ENCODE peak calls at places on chromosomes 13 and 19, in six cellular contexts. N is progenitor cell of endocrine pancreas, B is fibroblast of mammary gland, K is tibial nerve, H is Panc1, T is Caco-2. L is an unnamed sample.
A peak's percentile ranks its signal among the peaks of the same experiment; 100 is the strongest.

GRCh38 chr19:33252971-33253370 is 27.3 kb upstream of the SLC7A10 start:
- DNase-seq in K (no peak), T (no peak), B (no peak), N (no peak), H (no peak), L (no peak)

GRCh38 chr13:80040219-80040976 is 300.5 kb downstream of the SPRY2 start:
- DNase-seq in H (peak; percentile 87), T (peak; percentile 6), K (no peak), B (peak; percentile 100), N (no peak), L (no peak)

GRCh38 chr19:14433454-14434156 is 499 bp downstream of the PKN1 start:
- DNase-seq in T (no peak), H (no peak), B (no peak), K (no peak), N (no peak), L (no peak)

GRCh38 chr13:39952244-39953233 is 297.1 kb downstream of the COG6 start:
- DNase-seq in K (no peak), N (no peak), T (no peak), H (no peak), B (peak; percentile 63), L (no peak)

GRCh38 chr19:1746401-1747284 is 6.7 kb upstream of the ONECUT3 start:
- DNase-seq in B (peak; percentile 15), N (no peak), T (peak; percentile 47), H (no peak), K (no peak), L (no peak)

GRCh38 chr13:67410645-67411044 is 180.5 kb upstream of the PCDH9 start:
- DNase-seq in T (no peak), K (no peak), B (no peak), N (no peak), H (no peak), L (no peak)

GRCh38 chr19:6204212-6204611 is 68.7 kb downstream of the ACSBG2 start:
- DNase-seq in H (no peak), B (peak; percentile 39), T (no peak), K (no peak), N (no peak), L (peak; percentile 2)

GRCh38 chr13:47426126-47426849 is 529.4 kb upstream of the HTR2A start:
- DNase-seq in T (no peak), B (peak; percentile 98), K (no peak), H (peak; percentile 8), N (no peak), L (no peak)

GRCh38 chr13:113623491-113624234 is 34.3 kb downstream of the ATP4B start:
- DNase-seq in T (no peak), K (no peak), N (no peak), B (no peak), H (no peak), L (peak; percentile 83)

GRCh38 chr13:76609643-76610042 is 276.6 kb downstream of the KCTD12 start:
- DNase-seq in B (peak; percentile 20), H (no peak), T (no peak), N (no peak), K (no peak), L (no peak)

GRCh38 chr13:20230913-20231838 is 943 bp downstream of the GJB6 start:
- DNase-seq in N (no peak), B (no peak), T (no peak), H (no peak), K (no peak), L (no peak)

GRCh38 chr19:34837262-34837661 is 64.2 kb upstream of the ZNF599 start:
- DNase-seq in K (no peak), N (no peak), B (no peak), T (no peak), H (no peak), L (no peak)

GRCh38 chr13:94233401-94233800 is 246.1 kb downstream of the DCT start:
- DNase-seq in T (no peak), N (no peak), B (peak; percentile 98), K (no peak), H (peak; percentile 22), L (no peak)

GRCh38 chr13:68727165-68727564 is 1380.5 kb upstream of the ATXN8OS start:
- DNase-seq in N (no peak), K (no peak), B (peak; percentile 20), T (no peak), H (no peak), L (no peak)

GRCh38 chr13:70310720-70311119 is 202.5 kb upstream of the KLHL1 start:
- DNase-seq in B (no peak), N (no peak), K (no peak), T (peak; percentile 62), H (peak; percentile 17), L (no peak)

GRCh38 chr19:10773969-10774368 is 56.1 kb downstream of the DNM2 start:
- DNase-seq in K (no peak), H (no peak), N (no peak), B (no peak), T (peak; percentile 23), L (no peak)

GRCh38 chr13:70568571-70568970 is 460.3 kb upstream of the KLHL1 start:
- DNase-seq in T (peak; percentile 59), B (peak; percentile 42), N (no peak), H (peak; percentile 27), K (no peak), L (no peak)

GRCh38 chr19:32165750-32166149 is 179.7 kb upstream of the ZNF507 start:
- DNase-seq in B (no peak), K (no peak), T (no peak), N (no peak), H (no peak), L (no peak)

GRCh38 chr13:101514100-101514499 is 61.6 kb downstream of the ITGBL1 start:
- DNase-seq in K (no peak), T (no peak), N (no peak), H (no peak), B (no peak), L (no peak)

GRCh38 chr13:99657848-99658265 is 156.6 kb downstream of the TM9SF2 start:
- DNase-seq in T (peak; percentile 35), B (peak; percentile 29), H (no peak), K (no peak), N (peak; percentile 34), L (no peak)

DNA sequence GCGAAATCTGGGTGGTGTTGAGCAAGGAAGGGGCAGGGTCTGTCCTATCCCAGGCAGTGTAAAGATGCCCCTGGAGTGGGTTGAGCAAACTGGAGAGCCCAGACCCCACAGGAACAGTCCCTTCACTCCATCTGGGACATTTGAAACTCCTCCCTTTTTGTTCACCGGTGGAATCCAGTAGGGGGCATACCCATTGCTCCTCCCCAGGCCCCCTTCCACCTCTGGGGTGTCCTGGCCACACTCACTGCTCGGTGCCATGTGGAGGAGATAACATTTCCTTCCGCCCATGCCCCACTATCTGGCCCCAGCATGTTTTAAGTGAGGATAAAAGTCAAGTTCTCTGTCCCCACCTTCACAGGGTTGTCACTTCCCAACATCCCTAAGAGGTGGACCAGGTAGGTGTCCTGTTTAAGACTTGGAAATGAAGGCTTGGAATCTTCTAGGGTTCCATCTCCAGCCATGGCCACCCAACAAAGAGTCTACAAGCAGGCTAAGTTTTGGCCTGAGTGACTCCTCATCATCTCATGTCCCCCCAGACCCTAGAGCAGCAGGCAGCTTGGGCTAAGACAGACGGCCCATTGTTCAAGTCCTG is 9.2 kb downstream of the ZNF526 start:
- DNase-seq in H (no peak), B (no peak), K (no peak), N (no peak), T (no peak), L (no peak)
- TF ChIP-seq CTCF in H (no peak), B (no peak), K (no peak), N (no peak), T (no peak), L (no peak)

GRCh38 chr19:51703655-51704515 is 10.8 kb downstream of the SPACA6 start:
- DNase-seq in H (peak; percentile 46), K (peak; percentile 97), T (peak; percentile 96), B (peak; percentile 88), N (peak; percentile 91), L (peak; percentile 98)
- TF ChIP-seq CTCF in H (peak; percentile 65), K (peak; percentile 32), T (peak; percentile 45), B (no peak), N (peak; percentile 63), L (peak; percentile 79)

DNA sequence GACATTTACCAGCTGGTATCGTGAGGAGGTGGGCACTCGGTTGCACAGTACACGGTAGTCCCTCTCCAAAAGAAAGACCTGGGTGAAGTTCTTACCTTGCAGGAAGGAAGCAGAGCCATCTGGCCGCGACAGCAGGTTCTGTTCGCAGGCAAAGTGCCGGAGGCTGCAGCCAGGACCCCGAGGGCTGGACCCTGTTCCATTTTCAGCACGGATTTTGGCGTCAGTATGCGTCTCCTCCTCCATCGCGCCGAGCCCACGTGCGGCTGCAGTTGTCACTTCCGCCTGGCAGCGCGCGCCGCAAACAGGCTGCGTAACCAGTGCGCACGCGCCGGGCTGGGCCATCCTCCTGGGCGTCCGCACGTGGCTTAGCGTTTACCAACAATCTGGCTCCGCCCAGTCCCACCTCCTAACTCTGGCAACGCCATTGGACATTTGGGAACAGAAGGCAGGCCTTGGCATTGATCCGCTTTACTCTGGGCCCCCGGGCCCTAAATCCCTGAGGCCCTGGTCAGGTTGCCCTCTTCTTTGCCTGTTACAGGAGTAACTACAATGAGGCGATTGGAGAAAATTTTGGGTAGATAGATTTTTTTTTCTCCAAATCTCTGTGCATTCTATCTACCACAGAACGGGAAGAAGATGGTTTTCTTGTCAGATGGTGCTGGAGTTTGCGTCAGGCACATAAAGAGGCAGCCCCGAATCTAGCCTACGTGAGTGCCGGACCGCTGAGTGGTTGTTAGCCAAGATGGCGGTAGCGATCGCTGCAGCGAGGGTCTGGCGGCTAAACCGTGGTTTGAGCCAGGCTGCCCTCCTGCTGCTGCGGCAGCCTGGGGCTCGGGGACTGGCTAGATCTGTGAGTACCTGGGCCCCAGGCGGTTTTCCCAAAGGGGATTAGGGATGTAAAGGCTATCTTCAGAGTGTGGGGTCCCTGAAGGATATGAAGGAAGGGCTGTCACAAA is at the start of the genes BCKDHA and EXOSC5:
- DNase-seq in B (peak; percentile 100), N (peak; percentile 98), K (peak; percentile 99), T (peak; percentile 99), H (peak; percentile 96), L (peak; percentile 99)
- TF ChIP-seq CTCF in B (no peak), N (no peak), K (no peak), T (no peak), H (no peak), L (peak; percentile 12)

DNA sequence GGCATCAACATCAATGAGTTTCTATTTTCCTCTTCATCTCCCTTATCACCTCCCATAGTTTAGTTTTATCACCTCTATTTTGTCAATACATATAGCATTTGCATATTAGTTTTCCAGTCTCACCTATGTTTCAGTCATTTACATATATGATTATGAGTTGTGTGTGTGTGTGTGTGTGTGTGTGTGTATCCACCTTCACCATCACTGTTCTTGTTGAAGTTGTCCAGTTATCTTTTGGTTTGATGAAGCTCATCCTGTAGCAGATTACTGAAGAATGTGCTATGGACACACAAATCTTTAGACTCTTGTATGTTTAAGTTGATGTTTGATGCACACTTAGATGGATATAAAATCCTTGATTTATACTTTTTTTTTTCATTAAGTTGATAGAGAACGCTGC is 40.5 kb downstream of the SPACA7 start:
- DNase-seq in H (no peak), K (no peak), T (no peak), N (no peak), B (no peak), L (no peak)
- TF ChIP-seq CTCF in H (no peak), K (no peak), T (no peak), N (no peak), B (no peak), L (no peak)

L was measured in chondrocyte.